ENCODE peak calls at places on chromosomes 16 and 17, in six cellular contexts. T is K562, B is GM12878, J is HCT116, D is SK-N-SH, H is HepG2. I is an unnamed sample.

GRCh38 chr16:21302898-21303528 is 24.9 kb upstream of the CRYM start:
- DNase-seq in J (peak; percentile 28), T (peak; percentile 33), H (no peak), D (no peak), B (peak; percentile 55), I (peak; percentile 96)

GRCh38 chr17:31499771-31500554 is 108.5 kb downstream of the RAB11FIP4 start:
- DNase-seq in T (no peak), D (peak; percentile 81), B (no peak), H (peak; percentile 91), J (peak; percentile 42), I (no peak)

GRCh38 chr17:31321481-31321880 is at the start of gene EVI2A:
- DNase-seq in J (no peak), H (no peak), B (peak; percentile 69), D (no peak), T (no peak), I (no peak)

GRCh38 chr17:29862127-29862526 is 67.9 kb downstream of the SSH2 start:
- DNase-seq in D (no peak), H (no peak), J (no peak), T (no peak), B (no peak), I (no peak)

GRCh38 chr16:88561485-88562369 is 8.5 kb upstream of the ZC3H18 start:
- DNase-seq in D (peak; percentile 91), B (no peak), J (peak; percentile 36), H (no peak), T (peak; percentile 75), I (no peak)

GRCh38 chr17:67563692-67564228 is 154.0 kb upstream of the NOL11 start:
- DNase-seq in B (no peak), T (no peak), J (no peak), H (no peak), D (no peak), I (no peak)

GRCh38 chr16:89658221-89658879 is 714 bp downstream of the SPATA33 start:
- DNase-seq in D (peak; percentile 71), J (no peak), B (no peak), H (no peak), T (peak; percentile 51), I (no peak)

GRCh38 chr17:56777859-56778258 is 55.9 kb downstream of the C17orf67 start:
- DNase-seq in J (no peak), T (no peak), B (no peak), D (no peak), H (no peak), I (no peak)

GRCh38 chr17:79842656-79843474 is 3.6 kb upstream of the CBX4 start:
- DNase-seq in B (no peak), T (no peak), J (no peak), H (no peak), D (peak; percentile 81), I (no peak)

GRCh38 chr16:5064915-5065314 is 841 bp downstream of the C16orf89 start:
- DNase-seq in H (no peak), D (no peak), T (no peak), B (no peak), J (no peak), I (no peak)

GRCh38 chr16:59654455-59654854 is 920.3 kb upstream of the GOT2 start:
- DNase-seq in H (no peak), D (no peak), B (no peak), J (no peak), T (no peak), I (no peak)

GRCh38 chr16:53974484-53975115 is 270.6 kb downstream of the FTO start:
- DNase-seq in J (no peak), B (no peak), T (no peak), H (no peak), D (no peak), I (no peak)

DNA sequence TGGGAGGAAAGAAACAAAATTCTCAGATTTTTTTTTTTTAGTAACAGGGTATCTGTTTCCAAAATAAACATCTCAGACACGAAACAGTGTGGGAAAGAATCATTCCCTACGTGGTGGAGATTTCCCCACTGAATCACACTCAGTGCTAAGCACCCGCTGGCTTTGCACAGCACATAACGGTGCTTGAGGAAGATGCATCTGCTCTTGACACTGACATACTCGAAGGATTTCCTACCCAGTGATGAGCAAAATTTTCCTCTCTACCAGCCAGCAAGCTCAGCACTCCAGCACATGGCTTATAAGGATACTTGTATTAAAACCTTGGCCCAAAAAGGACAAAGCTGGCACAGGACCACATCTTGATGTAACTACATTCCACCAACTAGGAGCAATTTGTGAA is 59.1 kb downstream of the ANKFY1 start:
- DNase-seq in D (no peak), B (no peak), T (no peak), H (no peak), J (no peak), I (no peak)
- TF ChIP-seq SIN3A in D (peak; percentile 70), B (no peak), T (no peak), H (no peak), J (no peak), I (no peak)

GRCh38 chr17:72795941-72796340 is 296.5 kb downstream of the SLC39A11 start:
- DNase-seq in T (no peak), D (no peak), H (no peak), J (no peak), B (no peak), I (no peak)
- H3K9me3 ChIP-seq in T (no peaks in the 10 kb centered on the region), D (no peaks in the 10 kb centered on the region), H (peaks cover 24% of the 10 kb centered on the region), J (no peaks in the 10 kb centered on the region), B (peaks cover 14% of the 10 kb centered on the region), I (no peaks in the 10 kb centered on the region)

GRCh38 chr17:70241071-70241470 is 71.7 kb downstream of the KCNJ2 start:
- DNase-seq in B (no peak), H (no peak), T (no peak), J (no peak), D (no peak), I (no peak)

GRCh38 chr17:70238228-70238627 is 68.9 kb downstream of the KCNJ2 start:
- DNase-seq in D (no peak), T (no peak), H (no peak), B (no peak), J (no peak), I (no peak)

GRCh38 chr17:70230883-70231282 is 61.6 kb downstream of the KCNJ2 start:
- DNase-seq in D (no peak), J (no peak), B (no peak), H (no peak), T (no peak), I (no peak)

GRCh38 chr17:70239391-70239826 is 70.1 kb downstream of the KCNJ2 start:
- DNase-seq in J (no peak), D (no peak), B (no peak), H (no peak), T (no peak), I (no peak)

DNA sequence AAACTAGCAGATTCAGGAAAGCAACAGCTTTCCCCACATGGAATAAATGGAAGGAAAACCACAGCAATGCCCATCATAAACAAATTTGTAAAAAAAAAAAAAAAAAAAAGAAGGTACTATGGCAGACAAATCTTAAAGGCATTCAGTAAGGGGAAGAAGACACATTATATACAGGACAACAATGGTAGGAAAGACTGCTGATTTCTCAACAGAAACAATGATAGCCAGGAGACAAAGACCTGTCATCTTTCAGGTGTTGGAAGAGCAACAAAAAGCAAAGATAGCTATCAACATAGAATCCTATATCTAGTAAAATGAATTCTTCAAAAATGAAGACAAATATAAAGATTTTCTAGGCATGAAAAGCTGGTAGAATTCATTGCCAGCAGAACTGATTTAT is 65.9 kb downstream of the KCNJ2 start:
- DNase-seq in H (no peak), B (no peak), T (no peak), J (no peak), D (no peak), I (no peak)
- TF ChIP-seq SIN3A in H (no peak), B (no peak), T (no peak), J (no peak), D (no peak), I (no peak)

DNA sequence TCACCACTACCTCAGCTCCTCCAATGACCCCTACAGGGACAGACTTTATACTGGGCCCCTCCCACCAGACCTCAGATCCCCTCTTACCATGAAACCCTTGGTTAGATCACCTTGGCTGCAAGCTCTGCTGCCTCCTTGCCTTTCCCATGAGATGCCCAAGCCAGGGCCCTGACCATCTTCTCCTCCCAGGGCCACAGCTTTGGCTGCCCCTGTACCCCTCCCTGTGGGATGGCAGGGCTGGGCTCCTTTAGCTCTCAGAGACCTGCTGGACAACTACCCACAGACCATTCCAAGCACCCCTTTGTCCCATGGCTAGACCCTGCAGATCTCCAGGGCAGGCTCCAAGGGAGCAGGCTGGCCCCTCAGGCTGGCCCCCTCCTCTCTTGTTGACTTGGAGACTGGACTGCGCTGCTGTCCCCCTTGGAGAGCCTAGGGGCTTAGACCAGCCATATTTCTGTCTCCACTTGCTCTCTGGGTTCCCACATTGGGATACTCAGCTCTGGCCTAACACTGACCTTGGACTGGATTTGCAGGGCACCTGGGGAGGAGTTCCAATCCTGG is 1692.7 kb downstream of the TP53TG3F start:
- DNase-seq in B (no peak), J (no peak), D (no peak), H (no peak), T (no peak), I (no peak)
- H3K9me3 ChIP-seq in B (no peaks in the 10 kb centered on the region), J (peaks cover 16% of the 10 kb centered on the region), D (no peaks in the 10 kb centered on the region), H (peaks cover 94% of the 10 kb centered on the region), T (no peaks in the 10 kb centered on the region), I (no peaks in the 10 kb centered on the region)